ENCODE peak calls at places on chromosomes 3 and 15, in six cellular contexts. K is cardiac fibroblast; F is fibroblast of lung; N is cardiac muscle cell; Y is stimulated activated naive CD4-positive, alpha-beta T cell; G is NCI-H345. T is an unnamed sample.

GRCh38 chr3:105958237-105959000 is 89.6 kb upstream of the CBLB start:
- DNase-seq in K (no peak), F (no peak), N (no peak), Y (no peak), G (no peak), T (no peak)

GRCh38 chr3:123635220-123635619 is 50.4 kb upstream of the HACD2 start:
- DNase-seq in K (no peak), F (no peak), N (no peak), Y (no peak), G (peak), T (no peak)

GRCh38 chr3:24048843-24049242 is 103.8 kb downstream of the NR1D2 start:
- DNase-seq in K (peak), F (no peak), N (peak), Y (no peak), G (no peak), T (no peak)

GRCh38 chr3:147702499-147702898 is 293.3 kb downstream of the ZIC1 start:
- DNase-seq in K (peak), F (peak), N (peak), Y (no peak), G (no peak), T (no peak)

GRCh38 chr3:189186093-189186492 is 14.3 kb downstream of the TPRG1 start:
- DNase-seq in K (peak), F (peak), N (peak), Y (no peak), G (no peak), T (no peak)

GRCh38 chr15:64004582-64004981 is 41.7 kb downstream of the DAPK2 start:
- DNase-seq in K (peak), F (peak), N (no peak), Y (no peak), G (no peak), T (no peak)

GRCh38 chr3:115996420-115997108 is 373.3 kb downstream of the GAP43 start:
- DNase-seq in K (peak), F (peak), N (peak), Y (no peak), G (no peak), T (no peak)

GRCh38 chr3:46442591-46443530 is 21.8 kb downstream of the LTF start:
- DNase-seq in K (peak), F (peak), N (no peak), Y (no peak), G (no peak), T (no peak)

GRCh38 chr15:29535952-29536351 is 266.3 kb upstream of the NSMCE3 start:
- DNase-seq in K (no peak), F (no peak), N (no peak), Y (no peak), G (no peak), T (no peak)

GRCh38 chr3:65350786-65351476 is 663.1 kb upstream of the ADAMTS9 start:
- DNase-seq in K (no peak), F (no peak), N (no peak), Y (no peak), G (no peak), T (no peak)

GRCh38 chr15:62287066-62287857 is 122.2 kb upstream of the C2CD4B start:
- DNase-seq in K (peak), F (no peak), N (no peak), Y (no peak), G (no peak), T (no peak)

GRCh38 chr15:51414256-51414860 is 72.9 kb downstream of the GLDN start:
- DNase-seq in K (no peak), F (no peak), N (no peak), Y (no peak), G (no peak), T (no peak)

GRCh38 chr3:82259994-82260393 is 498.5 kb upstream of the GBE1 start:
- DNase-seq in K (peak), F (no peak), N (no peak), Y (no peak), G (no peak), T (no peak)

GRCh38 chr3:17810759-17811158 is 68.3 kb upstream of the TBC1D5 start:
- DNase-seq in K (peak), F (peak), N (peak), Y (no peak), G (no peak), T (no peak)

GRCh38 chr3:39965997-39966396 is 156.6 kb downstream of the MYRIP start:
- DNase-seq in K (no peak), F (no peak), N (peak), Y (no peak), G (no peak), T (no peak)

GRCh38 chr15:68389041-68389930 is 42.7 kb downstream of the ITGA11 start:
- DNase-seq in K (no peak), F (no peak), N (no peak), Y (no peak), G (no peak), T (peak)

GRCh38 chr3:124951511-124952390 is 17.2 kb upstream of the MUC13 start:
- DNase-seq in K (peak), F (peak), N (peak), Y (no peak), G (peak), T (no peak)

GRCh38 chr15:79923068-79923514 is 26.3 kb upstream of the MTHFS start:
- DNase-seq in K (peak), F (peak), N (peak), Y (peak), G (peak), T (peak)

GRCh38 chr3:177606891-177607290 is 409.6 kb upstream of the TBL1XR1 start:
- DNase-seq in K (no peak), F (no peak), N (no peak), Y (no peak), G (peak), T (no peak)

GRCh38 chr15:44193651-44194396 is 1.2 kb downstream of the FRMD5 start:
- DNase-seq in K (peak), F (peak), N (peak), Y (no peak), G (peak), T (no peak)

GRCh38 chr3:183123891-183124290 is 24.6 kb upstream of the MCCC1 start:
- DNase-seq in K (peak), F (peak), N (peak), Y (no peak), G (no peak), T (no peak)

GRCh38 chr3:189304465-189305341 is 132.9 kb downstream of the TPRG1 start:
- DNase-seq in K (no peak), F (peak), N (peak), Y (no peak), G (peak), T (no peak)

GRCh38 chr15:78000089-78000926 is 77.2 kb downstream of the TBC1D2B start:
- DNase-seq in K (peak), F (peak), N (peak), Y (peak), G (peak), T (peak)

GRCh38 chr3:9043063-9043462 is 79.8 kb upstream of the RAD18 start:
- DNase-seq in K (no peak), F (no peak), N (no peak), Y (no peak), G (no peak), T (no peak)

GRCh38 chr15:88745696-88746095 is 57.5 kb upstream of the ACAN start:
- DNase-seq in K (peak), F (peak), N (peak), Y (no peak), G (no peak), T (no peak)

GRCh38 chr3:8239718-8240698 is 261.6 kb upstream of the LMCD1 start:
- DNase-seq in K (peak), F (peak), N (peak), Y (no peak), G (peak), T (no peak)

GRCh38 chr15:89119489-89120478 is 31.5 kb downstream of the ABHD2 start:
- DNase-seq in K (peak), F (peak), N (peak), Y (no peak), G (peak), T (no peak)

GRCh38 chr3:150786791-150787190 is 23.8 kb upstream of the SIAH2 start:
- DNase-seq in K (peak), F (peak), N (no peak), Y (no peak), G (no peak), T (no peak)

GRCh38 chr15:74196175-74196574 is 6.4 kb downstream of the STRA6 start:
- DNase-seq in K (peak), F (peak), N (peak), Y (no peak), G (peak), T (no peak)

GRCh38 chr15:28942046-28942445 is 56.3 kb downstream of the APBA2 start:
- DNase-seq in K (no peak), F (no peak), N (no peak), Y (peak), G (no peak), T (peak)

GRCh38 chr3:66425032-66425431 is 75.8 kb downstream of the LRIG1 start:
- DNase-seq in K (no peak), F (no peak), N (no peak), Y (no peak), G (no peak), T (peak)

GRCh38 chr3:99505646-99506269 is 132.6 kb upstream of the COL8A1 start:
- DNase-seq in K (peak), F (peak), N (peak), Y (no peak), G (no peak), T (no peak)

GRCh38 chr15:66748320-66748779 is 46.3 kb downstream of the SMAD6 start:
- DNase-seq in K (peak), F (peak), N (peak), Y (no peak), G (no peak), T (no peak)